ENCODE peak calls at places on chromosome 4, in six cellular contexts. P is esophagus squamous epithelium; Q is activated naive CD4-positive, alpha-beta T cell; U is COR-L47; D is cortex of kidney; T is GM06990. E is an unnamed sample.

GRCh38 chr4:84091266-84091665 is 407.8 kb downstream of the NKX6-1 start:
- DNase-seq in P (no peak), Q (no peak), U (no peak), D (no peak), T (no peak), E (no peak)

GRCh38 chr4:181959121-181959520 is 284.1 kb upstream of the TENM3 start:
- DNase-seq in P (no peak), Q (no peak), U (no peak), D (no peak), T (no peak), E (no peak)

GRCh38 chr4:147790412-147790811 is 58.5 kb downstream of the ARHGAP10 start:
- DNase-seq in P (no peak), Q (no peak), U (no peak), D (no peak), T (no peak), E (no peak)

GRCh38 chr4:101346562-101347266 is 612 bp downstream of the PPP3CA start:
- DNase-seq in P (peak), Q (peak), U (peak), D (no peak), T (peak), E (no peak)

GRCh38 chr4:5701971-5702370 is 6.4 kb downstream of the EVC2 start:
- DNase-seq in P (no peak), Q (no peak), U (no peak), D (no peak), T (no peak), E (no peak)

GRCh38 chr4:4402966-4403365 is 16.1 kb downstream of the NSG1 start:
- DNase-seq in P (no peak), Q (no peak), U (no peak), D (no peak), T (no peak), E (no peak)

GRCh38 chr4:89586864-89587263 is 250.1 kb downstream of the SNCA start:
- DNase-seq in P (no peak), Q (no peak), U (peak), D (no peak), T (no peak), E (no peak)

GRCh38 chr4:15402146-15402545 is 25.7 kb upstream of the C1QTNF7 start:
- DNase-seq in P (no peak), Q (no peak), U (no peak), D (no peak), T (no peak), E (no peak)

GRCh38 chr4:151901631-151902030 is 140.8 kb upstream of the GATB start:
- DNase-seq in P (no peak), Q (no peak), U (no peak), D (no peak), T (no peak), E (no peak)

GRCh38 chr4:159051245-159052071 is 51.4 kb upstream of the RAPGEF2 start:
- DNase-seq in P (no peak), Q (no peak), U (no peak), D (no peak), T (peak), E (no peak)

GRCh38 chr4:945274-946102 is 13.2 kb downstream of the TMEM175 start:
- DNase-seq in P (no peak), Q (no peak), U (no peak), D (no peak), T (no peak), E (no peak)

GRCh38 chr4:27947320-27947719 is 1086.7 kb downstream of the STIM2 start:
- DNase-seq in P (no peak), Q (no peak), U (peak), D (no peak), T (no peak), E (no peak)

GRCh38 chr4:14700083-14700482 is 302.2 kb upstream of the CPEB2 start:
- DNase-seq in P (no peak), Q (no peak), U (no peak), D (no peak), T (no peak), E (no peak)

GRCh38 chr4:153947998-153948397 is 159.1 kb upstream of the SFRP2 start:
- DNase-seq in P (no peak), Q (no peak), U (no peak), D (no peak), T (no peak), E (no peak)

GRCh38 chr4:165872443-165873297 is at the start of gene TLL1:
- DNase-seq in P (no peak), Q (no peak), U (peak), D (no peak), T (no peak), E (no peak)

GRCh38 chr4:6902318-6903042 is 7.1 kb upstream of the TBC1D14 start:
- DNase-seq in P (no peak), Q (no peak), U (no peak), D (no peak), T (no peak), E (no peak)

GRCh38 chr4:165502919-165503907 is 124.4 kb downstream of the CPE start:
- DNase-seq in P (no peak), Q (no peak), U (no peak), D (no peak), T (no peak), E (no peak)

GRCh38 chr4:55297346-55297745 is 48.7 kb upstream of the SRD5A3 start:
- DNase-seq in P (no peak), Q (no peak), U (peak), D (no peak), T (no peak), E (no peak)

GRCh38 chr4:40626183-40626990 is 3.3 kb downstream of the RBM47 start:
- DNase-seq in P (no peak), Q (no peak), U (no peak), D (no peak), T (no peak), E (no peak)

GRCh38 chr4:41856797-41857196 is 78.4 kb upstream of the TMEM33 start:
- DNase-seq in P (no peak), Q (no peak), U (no peak), D (no peak), T (no peak), E (no peak)

GRCh38 chr4:147009875-147010274 is 64.2 kb upstream of the TTC29 start:
- DNase-seq in P (no peak), Q (no peak), U (no peak), D (no peak), T (no peak), E (no peak)

GRCh38 chr4:18227880-18228279 is 206.3 kb upstream of the LCORL start:
- DNase-seq in P (no peak), Q (no peak), U (no peak), D (no peak), T (no peak), E (no peak)

GRCh38 chr4:183035726-183036415 is 63.2 kb upstream of the WWC2 start:
- DNase-seq in P (no peak), Q (no peak), U (no peak), D (no peak), T (no peak), E (no peak)

GRCh38 chr4:27318740-27319139 is 458.1 kb downstream of the STIM2 start:
- DNase-seq in P (no peak), Q (no peak), U (no peak), D (no peak), T (no peak), E (no peak)

GRCh38 chr4:159016527-159017137 is 86.2 kb upstream of the RAPGEF2 start:
- DNase-seq in P (no peak), Q (no peak), U (peak), D (no peak), T (peak), E (no peak)

GRCh38 chr4:186161138-186161537 is 30.2 kb upstream of the CYP4V2 start:
- DNase-seq in P (no peak), Q (peak), U (no peak), D (no peak), T (no peak), E (no peak)

GRCh38 chr4:75671802-75672421 is 1.3 kb downstream of the G3BP2 start:
- DNase-seq in P (no peak), Q (no peak), U (no peak), D (no peak), T (no peak), E (no peak)

GRCh38 chr4:168272488-168272887 is 46.1 kb downstream of the DDX60 start:
- DNase-seq in P (no peak), Q (no peak), U (no peak), D (no peak), T (no peak), E (no peak)

GRCh38 chr4:126890383-126890782 is 742.4 kb upstream of the INTU start:
- DNase-seq in P (no peak), Q (no peak), U (no peak), D (no peak), T (no peak), E (no peak)

GRCh38 chr4:38210396-38211114 is 250.4 kb downstream of the PTTG2 start:
- DNase-seq in P (no peak), Q (no peak), U (no peak), D (no peak), T (no peak), E (no peak)

GRCh38 chr4:109973529-109973905 is 60.8 kb downstream of the EGF start:
- DNase-seq in P (no peak), Q (no peak), U (no peak), D (no peak), T (no peak), E (no peak)

GRCh38 chr4:70531981-70532380 is 13.6 kb downstream of the AMTN start:
- DNase-seq in P (no peak), Q (no peak), U (no peak), D (no peak), T (no peak), E (no peak)

GRCh38 chr4:107625503-107625902 is 94.5 kb downstream of the PAPSS1 start:
- DNase-seq in P (no peak), Q (no peak), U (no peak), D (no peak), T (no peak), E (no peak)

GRCh38 chr4:151614532-151614931 is 146.3 kb downstream of the GATB start:
- DNase-seq in P (no peak), Q (no peak), U (no peak), D (no peak), T (no peak), E (no peak)

GRCh38 chr4:108356209-108356535 is 187.4 kb upstream of the LEF1 start:
- DNase-seq in P (no peak), Q (no peak), U (no peak), D (no peak), T (no peak), E (no peak)